ENCODE peak calls at places on chromosomes 3 and 15, in six cellular contexts. F is EL; N is upper lobe of left lung; I is naive thymus-derived CD8-positive, alpha-beta T cell; Z is non-pigmented ciliary epithelial cell; D is activated naive CD4-positive, alpha-beta T cell treated with anti-CD3 and anti-CD28 coated beads, Interleukin-2, amount 10 ng/mL, durations not matched to agents 7 days and 5 days. P is an unnamed sample.

GRCh38 chr15:51223771-51224229 is 114.6 kb downstream of the CYP19A1 start:
- DNase-seq in D (no peak), F (peak; percentile 94), N (peak; percentile 29), Z (no peak), I (no peak), P (peak; percentile 37)

GRCh38 chr3:114104414-114104813 is 47.9 kb downstream of the QTRT2 start:
- DNase-seq in I (no peak), D (no peak), Z (no peak), F (peak; percentile 48), N (no peak), P (no peak)

GRCh38 chr3:186257866-186258265 is 104.2 kb downstream of the DGKG start:
- DNase-seq in N (no peak), I (no peak), D (no peak), Z (no peak), F (no peak), P (no peak)

GRCh38 chr15:86183765-86184491 is 104.3 kb downstream of the AGBL1 start:
- DNase-seq in N (no peak), D (no peak), Z (no peak), I (no peak), F (no peak), P (no peak)

GRCh38 chr15:80228959-80229610 is 22.9 kb downstream of the CTXND1 start:
- DNase-seq in Z (no peak), F (peak; percentile 31), N (peak; percentile 72), D (no peak), I (no peak), P (peak; percentile 20)

GRCh38 chr3:150106752-150107428 is 136.2 kb upstream of the PFN2 start:
- DNase-seq in F (peak; percentile 99), Z (peak; percentile 44), N (no peak), I (no peak), D (no peak), P (peak; percentile 10)

GRCh38 chr3:9687514-9687913 is 16.1 kb upstream of the CPNE9 start:
- DNase-seq in N (no peak), I (no peak), F (no peak), Z (no peak), D (no peak), P (no peak)

GRCh38 chr15:33912326-33912725 is 56.0 kb upstream of the CHRM5 start:
- DNase-seq in D (no peak), Z (no peak), F (no peak), I (no peak), N (no peak), P (no peak)

GRCh38 chr15:27479232-27480140 is 508.5 kb downstream of the GABRG3 start:
- DNase-seq in N (no peak), D (no peak), I (no peak), Z (no peak), F (no peak), P (no peak)

GRCh38 chr15:88269371-88270062 is 13.0 kb upstream of the NTRK3 start:
- DNase-seq in F (no peak), D (no peak), Z (no peak), N (no peak), I (no peak), P (no peak)

GRCh38 chr3:129934234-129935123 is 40.0 kb upstream of the TRH start:
- DNase-seq in D (peak; percentile 41), I (peak; percentile 17), F (peak; percentile 32), N (no peak), Z (no peak), P (peak; percentile 31)

GRCh38 chr3:14206548-14207177 is 28.0 kb downstream of the LSM3 start:
- DNase-seq in I (no peak), F (no peak), Z (no peak), N (no peak), D (no peak), P (no peak)

GRCh38 chr3:76353683-76354082 is 568.3 kb upstream of the ZNF717 start:
- DNase-seq in N (no peak), F (no peak), D (no peak), I (no peak), Z (no peak), P (no peak)

GRCh38 chr3:45881031-45882022 is 5.0 kb upstream of the CCR9 start:
- DNase-seq in F (peak; percentile 21), I (peak; percentile 24), N (no peak), D (no peak), Z (peak; percentile 15), P (no peak)

GRCh38 chr3:127406309-127407025 is 118.6 kb upstream of the PRR20G start:
- DNase-seq in I (no peak), Z (no peak), N (peak; percentile 19), D (no peak), F (peak; percentile 18), P (peak; percentile 44)

GRCh38 chr3:136818191-136818850 is 605 bp upstream of the SLC35G2 start:
- DNase-seq in D (peak; percentile 25), I (peak; percentile 2), Z (peak; percentile 71), N (peak; percentile 49), F (peak; percentile 93), P (peak; percentile 95)

GRCh38 chr3:132232231-132232792 is 84.9 kb upstream of the ACP3 start:
- DNase-seq in D (no peak), F (no peak), N (no peak), I (no peak), Z (no peak), P (no peak)

GRCh38 chr3:124770341-124771082 is 40.3 kb downstream of the UMPS start:
- DNase-seq in N (no peak), Z (no peak), D (no peak), I (no peak), F (no peak), P (no peak)